ENCODE peak calls at places on chromosomes 1 and 21, in ten cellular contexts. X is AG09309; D is activated naive CD4-positive, alpha-beta T cell; N is T-helper 1 cell; J is erythroblast; O is D341Med; S is KBM-7; E is putamen; Y is suprapubic skin; V is BE2C. A is an unnamed sample.

GRCh38 chr1:147895123-147895522 is 7.5 kb upstream of the GJA8 start:
- DNase-seq in X (no peak), D (no peak), N (no peak), J (no peak), O (no peak), S (no peak), E (no peak), Y (no peak), V (no peak), A (no peak)

GRCh38 chr1:19441048-19441447 is 44.3 kb downstream of the CAPZB start:
- DNase-seq in X (no peak), D (no peak), N (no peak), J (no peak), O (no peak), S (no peak), E (no peak), Y (no peak), V (no peak), A (no peak)

GRCh38 chr1:222794656-222795474 is 20.0 kb upstream of the DISP1 start:
- DNase-seq in X (no peak), D (no peak), N (no peak), J (no peak), O (no peak), S (no peak), E (no peak), Y (no peak), V (no peak), A (no peak)

GRCh38 chr1:53367503-53368313 is 39.8 kb upstream of the LRP8 start:
- DNase-seq in X (no peak), D (no peak), N (peak; percentile 85), J (no peak), O (peak; percentile 23), S (peak; percentile 86), E (no peak), Y (peak; percentile 52), V (no peak), A (no peak)

GRCh38 chr1:107867892-107868291 is 97.1 kb downstream of the VAV3 start:
- DNase-seq in X (no peak), D (no peak), N (no peak), J (no peak), O (no peak), S (no peak), E (no peak), Y (no peak), V (no peak), A (no peak)

GRCh38 chr21:17128132-17128531 is 384.7 kb upstream of the CXADR start:
- DNase-seq in X (no peak), D (no peak), N (no peak), J (no peak), O (no peak), S (no peak), E (no peak), Y (no peak), V (no peak), A (no peak)

GRCh38 chr1:159780583-159781582 is at the start of gene DUSP23:
- DNase-seq in X (peak; percentile 94), D (peak; percentile 90), N (peak; percentile 96), J (peak; percentile 90), O (peak; percentile 89), S (peak; percentile 99), E (peak; percentile 97), Y (peak; percentile 99), V (no peak), A (peak; percentile 84)

GRCh38 chr1:203287109-203287893 is 18.0 kb upstream of the BTG2 start:
- DNase-seq in X (no peak), D (peak; percentile 50), N (peak; percentile 96), J (peak; percentile 18), O (no peak), S (peak; percentile 97), E (peak; percentile 62), Y (no peak), V (no peak), A (no peak)

GRCh38 chr1:145858238-145858936 is 494 bp downstream of the PIAS3 start:
- DNase-seq in X (no peak), D (peak; percentile 41), N (peak; percentile 46), J (peak; percentile 47), O (peak; percentile 64), S (peak; percentile 37), E (no peak), Y (peak; percentile 88), V (peak; percentile 81), A (no peak)

GRCh38 chr21:20741445-20741844 is 256.8 kb upstream of the NCAM2 start:
- DNase-seq in X (no peak), D (no peak), N (no peak), J (no peak), O (no peak), S (no peak), E (no peak), Y (no peak), V (no peak), A (no peak)

A was measured in cerebellar nuclear complex.